ENCODE peak calls at places on chromosomes 7 and 10, in six cellular contexts. N is mammary epithelial cell, Q is heart right ventricle, R is heart left ventricle, P is left lung, I is HCT116. T is an unnamed sample. For H3K36me3, the result is how much of the 10 kb centered on the place peaks cover.

GRCh38 chr7:157087646-157088045 is 51.1 kb upstream of the UBE3C start:
- DNase-seq in N (no peak), Q (no peak), R (no peak), P (no peak), I (no peak), T (no peak)

GRCh38 chr10:123726826-123727225 is 60.7 kb downstream of the GPR26 start:
- DNase-seq in N (no peak), Q (no peak), R (no peak), P (no peak), I (no peak), T (no peak)

GRCh38 chr7:1758859-1759521 is 88.9 kb downstream of the ELFN1 start:
- DNase-seq in N (no peak), Q (peak), R (peak), P (no peak), I (no peak), T (no peak)

GRCh38 chr10:88968316-88968882 is 15.8 kb upstream of the ACTA2 start:
- DNase-seq in N (no peak), Q (no peak), R (no peak), P (no peak), I (no peak), T (no peak)

GRCh38 chr10:48609899-48610584 is 5.2 kb upstream of the ARHGAP22 start:
- DNase-seq in N (no peak), Q (no peak), R (no peak), P (no peak), I (no peak), T (no peak)

GRCh38 chr10:69382382-69383117 is 34.2 kb downstream of the TACR2 start:
- DNase-seq in N (peak), Q (no peak), R (no peak), P (no peak), I (no peak), T (no peak)

GRCh38 chr7:44293561-44294324 is 31.7 kb downstream of the CAMK2B start:
- DNase-seq in N (no peak), Q (peak), R (peak), P (peak), I (no peak), T (peak)

GRCh38 chr10:13417459-13418126 is 69.5 kb upstream of the SEPHS1 start:
- DNase-seq in N (peak), Q (no peak), R (no peak), P (no peak), I (no peak), T (no peak)

GRCh38 chr10:37734971-37735370 is 122.4 kb downstream of the ZNF248 start:
- DNase-seq in N (peak), Q (no peak), R (no peak), P (no peak), I (peak), T (no peak)

GRCh38 chr7:38630720-38631673 is at the start of gene AMPH:
- DNase-seq in N (peak), Q (peak), R (peak), P (peak), I (no peak), T (peak)

GRCh38 chr10:76337641-76338040 is 906.2 kb downstream of the LRMDA start:
- DNase-seq in N (peak), Q (no peak), R (no peak), P (no peak), I (no peak), T (no peak)

GRCh38 chr10:4663162-4663992 is 162.6 kb upstream of the AKR1E2 start:
- DNase-seq in N (peak), Q (no peak), R (peak), P (no peak), I (peak), T (peak)

GRCh38 chr7:108196004-108196403 is 65.8 kb upstream of the LAMB4 start:
- DNase-seq in N (peak), Q (no peak), R (no peak), P (no peak), I (no peak), T (no peak)

GRCh38 chr7:102404005-102404861 is 8.1 kb downstream of the PRKRIP1 start:
- DNase-seq in N (peak), Q (no peak), R (no peak), P (no peak), I (peak), T (no peak)

GRCh38 chr10:36802523-36803153 is 322.8 kb upstream of the ANKRD30A start:
- DNase-seq in N (no peak), Q (peak), R (peak), P (no peak), I (no peak), T (no peak)

GRCh38 chr10:31001740-31002139 is 29.9 kb downstream of the ZNF438 start:
- DNase-seq in N (no peak), Q (no peak), R (no peak), P (no peak), I (no peak), T (no peak)

GRCh38 chr7:33643497-33643896 is 261.8 kb upstream of the BMPER start:
- DNase-seq in N (no peak), Q (no peak), R (no peak), P (no peak), I (no peak), T (no peak)

GRCh38 chr7:102042016-102042656 is 224.7 kb downstream of the CUX1 start:
- DNase-seq in N (peak), Q (no peak), R (no peak), P (no peak), I (peak), T (no peak)

GRCh38 chr10:43250925-43251663 is 15.8 kb downstream of the RASGEF1A start:
- DNase-seq in N (no peak), Q (no peak), R (peak), P (peak), I (no peak), T (peak)

GRCh38 chr7:145156834-145157233 is 321.0 kb upstream of the TPK1 start:
- DNase-seq in N (no peak), Q (no peak), R (no peak), P (no peak), I (no peak), T (no peak)

GRCh38 chr10:70656489-70656888 is 15.8 kb upstream of the ADAMTS14 start:
- DNase-seq in N (peak), Q (no peak), R (peak), P (no peak), I (no peak), T (no peak)

GRCh38 chr10:87500646-87501048 is 4.0 kb upstream of the MINPP1 start:
- DNase-seq in N (no peak), Q (no peak), R (no peak), P (no peak), I (no peak), T (no peak)

GRCh38 chr7:83410989-83411591 is 237.8 kb downstream of the SEMA3E start:
- DNase-seq in N (peak), Q (no peak), R (no peak), P (no peak), I (peak), T (no peak)

GRCh38 chr10:31095677-31096076 is 64.0 kb upstream of the ZNF438 start:
- DNase-seq in N (no peak), Q (no peak), R (no peak), P (no peak), I (no peak), T (no peak)

GRCh38 chr7:136677456-136678365 is 190.7 kb upstream of the CHRM2 start:
- DNase-seq in N (peak), Q (no peak), R (no peak), P (peak), I (no peak), T (no peak)

GRCh38 chr10:104096692-104097091 is 11.0 kb upstream of the COL17A1 start:
- DNase-seq in N (no peak), Q (no peak), R (no peak), P (no peak), I (no peak), T (no peak)

GRCh38 chr10:90560331-90560730 is 297.5 kb downstream of the HTR7 start:
- DNase-seq in N (peak), Q (no peak), R (no peak), P (no peak), I (no peak), T (no peak)

GRCh38 chr7:100793806-100794660 is 33.3 kb downstream of the EPHB4 start:
- DNase-seq in N (no peak), Q (no peak), R (no peak), P (no peak), I (no peak), T (no peak)

GRCh38 chr10:97499561-97500296 is 1.0 kb downstream of the UBTD1 start:
- DNase-seq in N (peak), Q (peak), R (peak), P (peak), I (no peak), T (peak)

GRCh38 chr7:28984631-28985030 is 26.5 kb upstream of the TRIL start:
- DNase-seq in N (peak), Q (peak), R (peak), P (no peak), I (no peak), T (peak)

GRCh38 chr10:60732240-60733188 is 45.8 kb upstream of the CDK1 start:
- DNase-seq in N (peak), Q (no peak), R (no peak), P (peak), I (no peak), T (peak)

GRCh38 chr7:104643587-104644217 is 315.3 kb downstream of the LHFPL3 start:
- DNase-seq in N (peak), Q (no peak), R (no peak), P (no peak), I (peak), T (no peak)

GRCh38 chr10:42899036-42899435 is 116.4 kb downstream of the BMS1 start:
- DNase-seq in N (no peak), Q (no peak), R (no peak), P (no peak), I (no peak), T (no peak)

GRCh38 chr7:38105874-38106483 is 72.1 kb upstream of the STARD3NL start:
- DNase-seq in N (peak), Q (no peak), R (no peak), P (no peak), I (peak), T (no peak)

GRCh38 chr7:23473848-23474097 is 3.5 kb upstream of the IGF2BP3 start:
- DNase-seq in N (no peak), Q (no peak), R (no peak), P (no peak), I (no peak), T (no peak)
- H3K27ac ChIP-seq in N (no peak), Q (no peak), R (no peak), P (no peak), I (peak), T (no peak)

DNA sequence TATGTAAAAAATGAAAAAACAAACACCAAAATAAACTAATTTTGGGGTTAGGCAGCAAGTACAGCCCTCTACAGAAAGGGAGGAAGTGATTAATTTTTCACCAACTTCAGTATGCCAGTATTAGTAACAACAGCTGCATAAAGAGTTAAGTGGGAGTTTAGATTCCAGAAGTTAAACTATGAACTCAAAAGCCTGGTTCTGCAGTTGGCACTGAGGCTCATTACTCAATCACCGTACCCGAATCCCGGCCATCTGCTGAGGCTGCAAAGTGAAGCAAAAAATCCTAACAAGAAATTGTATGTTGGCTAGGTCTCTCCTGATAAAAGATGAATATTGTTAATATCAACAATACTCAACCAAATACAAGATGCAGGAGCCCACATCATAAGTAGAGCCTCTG is 4.0 kb downstream of the NUDT5 start:
- DNase-seq in N (no peak), Q (no peak), R (no peak), P (no peak), I (no peak), T (no peak)
- H3K36me3 ChIP-seq in N (under half), Q (under half), R (under half), P (under half), I (under half), T (under half)

DNA sequence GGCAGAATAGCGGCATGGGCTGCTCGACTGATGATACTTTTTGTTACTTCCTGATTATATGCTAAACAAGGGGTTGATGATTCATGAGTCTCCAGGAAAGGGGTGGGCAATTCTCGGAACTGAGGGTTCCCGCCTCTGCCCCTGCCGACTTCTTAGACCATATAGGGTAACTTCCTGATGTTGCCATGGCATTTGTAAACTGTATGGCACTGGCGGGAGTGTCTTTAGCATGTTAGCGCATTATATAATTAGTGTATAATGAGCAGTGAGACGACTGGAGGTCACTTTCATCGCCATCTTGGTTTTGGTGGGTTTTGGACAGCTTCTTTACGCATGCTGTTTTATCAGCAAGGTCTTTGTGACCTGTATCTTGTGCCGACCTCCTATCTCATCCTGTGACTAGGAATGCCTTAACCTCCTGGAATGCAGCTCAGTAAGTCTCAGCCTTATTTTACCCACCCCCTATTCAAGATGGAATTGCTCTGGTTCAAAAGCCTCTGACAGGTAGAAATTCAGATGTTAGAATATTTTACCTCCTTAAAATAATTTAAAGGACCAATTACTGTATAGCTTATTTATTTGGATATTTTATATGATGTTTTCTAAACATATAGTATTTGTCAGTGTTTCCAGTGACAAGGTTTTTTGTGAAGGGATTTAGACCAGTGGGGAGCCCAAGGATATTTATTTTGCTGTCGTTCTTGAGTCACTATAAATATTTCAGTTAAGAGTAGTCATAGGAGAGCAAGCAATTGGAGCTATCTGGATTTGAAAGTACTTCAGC is 90.1 kb upstream of the PIK3CG start:
- DNase-seq in N (no peak), Q (no peak), R (no peak), P (no peak), I (peak), T (no peak)
- H3K4me3 ChIP-seq in N (no peak), Q (no peak), R (no peak), P (no peak), I (peak), T (no peak)

GRCh38 chr10:24971374-24971773 is 19.0 kb upstream of the PRTFDC1 start:
- DNase-seq in N (no peak), Q (no peak), R (no peak), P (no peak), I (no peak), T (no peak)

GRCh38 chr10:24969732-24970330 is 17.4 kb upstream of the PRTFDC1 start:
- DNase-seq in N (no peak), Q (no peak), R (no peak), P (no peak), I (no peak), T (no peak)

GRCh38 chr10:24973163-24973562 is 20.8 kb upstream of the PRTFDC1 start:
- DNase-seq in N (peak), Q (no peak), R (no peak), P (no peak), I (no peak), T (no peak)

GRCh38 chr10:24979685-24980084 is 27.3 kb upstream of the PRTFDC1 start:
- DNase-seq in N (no peak), Q (no peak), R (no peak), P (no peak), I (no peak), T (no peak)

DNA sequence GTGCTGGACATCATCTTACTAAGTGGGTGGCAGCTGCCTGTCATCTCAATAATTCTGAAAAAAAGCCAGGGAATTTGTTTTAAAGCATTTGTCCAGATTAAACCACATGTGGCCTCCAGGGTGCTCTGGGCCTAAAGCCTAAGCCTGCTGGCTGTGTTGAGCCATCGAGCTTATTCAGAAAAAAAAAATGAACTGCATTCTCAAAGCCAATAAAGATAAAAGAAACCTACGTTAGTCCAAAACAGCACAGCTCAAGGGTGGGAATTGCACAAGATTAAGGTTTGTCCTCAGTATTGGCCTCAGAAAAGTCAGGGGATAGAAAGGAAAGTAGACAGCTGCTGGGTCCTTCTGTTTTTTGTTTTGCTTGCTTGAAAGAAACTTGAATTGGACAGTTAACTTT is 22.6 kb upstream of the PRTFDC1 start:
- DNase-seq in N (no peak), Q (peak), R (peak), P (no peak), I (no peak), T (peak)
- H3K27ac ChIP-seq in N (no peak), Q (peak), R (peak), P (no peak), I (no peak), T (no peak)

GRCh38 chr10:8810677-8811076 is 756.2 kb downstream of the GATA3 start:
- DNase-seq in N (no peak), Q (no peak), R (no peak), P (no peak), I (no peak), T (no peak)

GRCh38 chr10:8811201-8811600 is 756.7 kb downstream of the GATA3 start:
- DNase-seq in N (peak), Q (no peak), R (no peak), P (no peak), I (no peak), T (no peak)

GRCh38 chr10:8817303-8817702 is 762.8 kb downstream of the GATA3 start:
- DNase-seq in N (peak), Q (no peak), R (no peak), P (no peak), I (no peak), T (no peak)

DNA sequence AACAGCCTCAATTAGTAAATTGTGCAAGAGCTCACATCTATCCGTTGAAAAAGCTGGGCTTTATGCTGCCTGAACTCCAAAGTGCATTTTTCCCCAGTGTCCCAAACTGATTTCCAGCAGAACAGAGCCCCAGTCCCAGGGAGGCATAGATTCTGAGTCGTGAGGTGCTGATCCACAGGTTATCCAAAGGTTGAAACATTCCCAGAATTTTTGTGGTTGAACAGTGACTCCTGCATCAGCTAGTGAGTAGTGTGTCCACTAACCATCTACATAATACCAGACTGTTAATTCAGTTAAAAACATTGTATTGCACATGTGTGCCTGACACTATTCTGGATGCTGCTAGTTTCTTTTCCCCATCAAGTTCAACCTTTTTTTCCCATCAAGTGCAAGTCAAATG is 761.5 kb downstream of the GATA3 start:
- DNase-seq in N (peak), Q (no peak), R (no peak), P (no peak), I (no peak), T (no peak)
- H3K36me3 ChIP-seq in N (under half), Q (under half), R (under half), P (under half), I (under half), T (under half)

DNA sequence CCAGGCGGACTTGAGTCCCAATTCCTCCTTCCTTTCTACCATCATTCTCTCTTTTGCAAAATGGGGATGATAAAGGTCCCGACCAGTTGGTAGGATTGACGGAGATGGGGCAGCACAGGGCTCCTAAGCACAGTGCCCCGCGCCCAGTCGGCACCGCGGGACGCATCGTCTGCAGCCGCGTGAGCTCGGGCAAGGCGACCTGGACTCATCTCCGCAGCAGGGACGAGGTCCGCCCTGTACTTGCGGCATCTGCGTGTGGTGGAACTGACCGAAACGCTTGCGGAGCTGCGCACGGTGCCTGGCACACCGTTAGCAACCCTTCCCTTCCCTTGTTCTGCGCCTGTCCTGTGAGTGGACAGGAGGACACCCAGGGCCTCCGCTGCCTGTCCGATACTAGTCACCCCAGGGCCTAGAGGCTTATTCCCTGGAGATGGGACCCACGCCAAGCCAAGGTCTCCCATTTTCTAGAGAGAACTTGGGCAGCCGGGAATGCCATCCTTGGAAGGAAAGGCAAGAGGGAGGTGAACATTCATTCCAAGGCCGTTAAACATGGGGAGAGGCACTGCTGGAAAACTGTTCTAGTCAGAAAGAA is 98.4 kb downstream of the WDR11 start:
- DNase-seq in N (no peak), Q (no peak), R (no peak), P (peak), I (no peak), T (no peak)
- H3K4me3 ChIP-seq in N (no peak), Q (peak), R (peak), P (peak), I (no peak), T (peak)

GRCh38 chr10:114963908-114964307 is 25.9 kb downstream of the TRUB1 start:
- DNase-seq in N (no peak), Q (no peak), R (no peak), P (no peak), I (no peak), T (no peak)

GRCh38 chr10:114962441-114962840 is 24.4 kb downstream of the TRUB1 start:
- DNase-seq in N (peak), Q (no peak), R (no peak), P (no peak), I (no peak), T (no peak)

GRCh38 chr10:114970515-114970914 is 32.5 kb downstream of the TRUB1 start:
- DNase-seq in N (no peak), Q (no peak), R (peak), P (no peak), I (no peak), T (no peak)

DNA sequence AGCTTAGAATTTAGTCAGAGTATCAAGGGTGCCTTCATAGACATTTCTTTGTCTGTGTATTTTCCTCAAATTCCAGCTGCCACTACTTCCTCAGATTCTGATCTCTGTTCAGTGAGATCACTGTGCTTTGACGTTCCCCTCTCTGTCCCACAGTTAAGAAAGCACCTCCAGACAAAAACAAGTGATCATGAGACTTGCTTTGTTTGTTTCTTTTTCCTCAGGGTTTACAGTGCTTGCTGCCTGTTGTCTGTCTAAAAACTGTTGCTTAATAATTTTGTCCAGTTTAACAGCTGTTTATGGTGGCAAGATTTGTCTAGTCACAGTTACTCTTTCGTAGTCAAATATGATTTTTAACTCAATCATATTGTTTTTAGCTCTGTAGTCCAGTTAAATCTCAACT is 29.1 kb downstream of the TRUB1 start:
- DNase-seq in N (peak), Q (no peak), R (no peak), P (no peak), I (no peak), T (no peak)
- H3K27ac ChIP-seq in N (no peak), Q (no peak), R (peak), P (no peak), I (no peak), T (peak)

T was measured in psoas muscle.